ENCODE peak calls at places on chromosome X, in four cellular contexts. I is RPMI8226, V is stromal cell of bone marrow, L is bronchial epithelial cell. A is an unnamed sample.

GRCh38 chrX:45771560-45772340 is 571.1 kb upstream of the DIPK2B start:
- DNase-seq in L (peak; percentile 59), I (peak; percentile 52), V (no peak), A (no peak)

GRCh38 chrX:132086717-132087116 is 41.1 kb downstream of the FRMD7 start:
- DNase-seq in L (peak; percentile 64), V (no peak), I (no peak), A (no peak)

GRCh38 chrX:6210230-6210629 is 18.4 kb downstream of the NLGN4X start:
- DNase-seq in V (no peak), I (no peak), L (no peak), A (no peak)

GRCh38 chrX:53374923-53375322 is 47.5 kb downstream of the SMC1A start:
- DNase-seq in V (no peak), I (no peak), L (no peak), A (no peak)

GRCh38 chrX:10450229-10450958 is 170.0 kb downstream of the MID1 start:
- DNase-seq in L (peak; percentile 69), V (peak; percentile 33), I (no peak), A (no peak)

GRCh38 chrX:77442728-77443127 is 4.5 kb upstream of the FGF16 start:
- DNase-seq in V (no peak), L (peak; percentile 89), I (no peak), A (no peak)

GRCh38 chrX:2867191-2867590 is 38.5 kb downstream of the GYG2 start:
- DNase-seq in I (no peak), V (no peak), L (no peak), A (no peak)

GRCh38 chrX:37997096-37997495 is 9.3 kb upstream of the SYTL5 start:
- DNase-seq in L (no peak), I (no peak), V (no peak), A (no peak)

A was measured in NAMALWA.